ENCODE peak calls at places on chromosomes 6 and 20, in seven cellular contexts. F is activated T-helper 9 cell treated with anti-CD3 and anti-CD28 coated beads, Interleukin-2, amount 50 U/mL, for 16 hours; K is activated gamma-delta T cell treated with Interleukin-2 at 50 U/mL for 16 hours; Q is lung; N is stimulated activated CD8-positive, alpha-beta memory T cell treated with anti-CD3 and anti-CD28 coated beads, Interleukin-7, amount 100 ng/mL, for 1 hour; J is dorsolateral prefrontal cortex; C is A549. T is an unnamed sample.

GRCh38 chr6:45421700-45422540 is 44.2 kb upstream of the SUPT3H start:
- DNase-seq in K (peak), N (no peak), C (peak), J (peak), Q (peak), F (peak), T (peak)

GRCh38 chr6:17865798-17866725 is 121.4 kb downstream of the KIF13A start:
- DNase-seq in N (no peak), C (peak), K (no peak), J (peak), Q (peak), F (no peak), T (no peak)

GRCh38 chr6:27312146-27312949 is at the start of gene POM121L2:
- DNase-seq in Q (peak), J (no peak), F (peak), K (peak), C (peak), N (peak), T (peak)

GRCh38 chr6:129750390-129750789 is 40.4 kb upstream of the ARHGAP18 start:
- DNase-seq in N (no peak), Q (no peak), K (no peak), F (no peak), J (no peak), C (no peak), T (no peak)

GRCh38 chr6:4134841-4135664 is at the start of gene ECI2:
- DNase-seq in J (no peak), Q (peak), F (peak), K (peak), C (peak), N (peak), T (peak)

GRCh38 chr20:64112691-64113443 is 5.5 kb upstream of the NPBWR2 start:
- DNase-seq in Q (no peak), N (no peak), F (no peak), K (no peak), C (no peak), J (no peak), T (no peak)

GRCh38 chr20:37758332-37758731 is 64.5 kb downstream of the CTNNBL1 start:
- DNase-seq in K (no peak), F (no peak), J (no peak), N (no peak), Q (no peak), C (peak), T (no peak)

GRCh38 chr20:50260480-50261221 is 70.0 kb downstream of the CEBPB start:
- DNase-seq in Q (no peak), C (no peak), F (no peak), K (no peak), N (no peak), J (no peak), T (no peak)

GRCh38 chr6:36752187-36752885 is 54.7 kb downstream of the RAB44 start:
- DNase-seq in Q (no peak), N (no peak), F (no peak), K (no peak), C (no peak), J (no peak), T (no peak)

GRCh38 chr6:68572525-68572924 is 62.6 kb upstream of the ADGRB3 start:
- DNase-seq in Q (no peak), K (no peak), F (no peak), J (no peak), N (no peak), C (no peak), T (no peak)

GRCh38 chr6:8442149-8442548 is 6.8 kb upstream of the SLC35B3 start:
- DNase-seq in C (no peak), K (no peak), J (no peak), Q (no peak), F (no peak), N (no peak), T (no peak)

GRCh38 chr20:45781391-45781931 is 10.2 kb downstream of the WFDC3 start:
- DNase-seq in F (no peak), K (no peak), C (no peak), Q (peak), J (no peak), N (no peak), T (no peak)

GRCh38 chr20:40651121-40651520 is 37.9 kb downstream of the MAFB start:
- DNase-seq in C (no peak), Q (no peak), J (no peak), N (no peak), K (no peak), F (no peak), T (no peak)

GRCh38 chr6:32154514-32155161 is 697 bp downstream of the PPT2 start:
- DNase-seq in K (peak), N (peak), F (peak), C (peak), Q (peak), J (no peak), T (peak)

GRCh38 chr6:9646346-9647042 is 768.4 kb downstream of the TFAP2A start:
- DNase-seq in N (no peak), F (no peak), K (no peak), Q (peak), J (no peak), C (no peak), T (no peak)

GRCh38 chr6:38212579-38212978 is 393.1 kb downstream of the ZFAND3 start:
- DNase-seq in F (no peak), C (no peak), Q (no peak), J (no peak), K (no peak), N (no peak), T (no peak)

GRCh38 chr6:102390541-102390940 is 997.0 kb downstream of the GRIK2 start:
- DNase-seq in J (no peak), N (no peak), F (no peak), Q (no peak), K (no peak), C (no peak), T (no peak)

GRCh38 chr6:82397962-82398692 is 34.5 kb downstream of the TPBG start:
- DNase-seq in Q (no peak), F (no peak), J (no peak), K (no peak), N (no peak), C (no peak), T (no peak)

GRCh38 chr6:586553-586952 is 70.3 kb downstream of the HUS1B start:
- DNase-seq in Q (no peak), F (no peak), K (no peak), N (no peak), C (no peak), J (no peak), T (no peak)

GRCh38 chr6:35096129-35096852 is 44.8 kb downstream of the TCP11 start:
- DNase-seq in J (no peak), N (no peak), Q (no peak), K (no peak), F (no peak), C (peak), T (no peak)

GRCh38 chr20:528923-529594 is 14.5 kb downstream of the CSNK2A1 start:
- DNase-seq in K (no peak), C (peak), Q (no peak), N (no peak), F (no peak), J (no peak), T (no peak)

GRCh38 chr6:53293691-53294090 is 55.1 kb downstream of the ELOVL5 start:
- DNase-seq in F (no peak), Q (no peak), J (no peak), C (no peak), N (no peak), K (no peak), T (no peak)

GRCh38 chr6:104462811-104463599 is 396.7 kb downstream of the HACE1 start:
- DNase-seq in J (no peak), C (no peak), N (no peak), F (no peak), K (no peak), Q (no peak), T (no peak)

GRCh38 chr6:166763606-166764472 is 136.8 kb upstream of the RPS6KA2 start:
- DNase-seq in J (no peak), Q (no peak), C (no peak), N (no peak), K (no peak), F (no peak), T (no peak)

GRCh38 chr6:24936641-24937317 is 1.0 kb upstream of the RIPOR2 start:
- DNase-seq in C (no peak), K (peak), Q (no peak), F (peak), N (no peak), J (no peak), T (peak)

GRCh38 chr20:1185316-1185741 is 548 bp upstream of the TMEM74B start:
- DNase-seq in K (no peak), Q (no peak), C (peak), F (no peak), J (no peak), N (no peak), T (no peak)

GRCh38 chr20:4173142-4173541 is 157.8 kb upstream of the RNF24 start:
- DNase-seq in J (no peak), Q (no peak), K (no peak), F (no peak), C (no peak), N (no peak), T (no peak)

GRCh38 chr6:93678841-93679454 is 259.6 kb upstream of the EPHA7 start:
- DNase-seq in K (no peak), J (no peak), N (no peak), C (no peak), F (no peak), Q (no peak), T (no peak)

GRCh38 chr6:2770171-2770570 is 5.0 kb downstream of the WRNIP1 start:
- DNase-seq in Q (no peak), J (no peak), F (no peak), C (no peak), N (no peak), K (no peak), T (no peak)

GRCh38 chr6:125169058-125169457 is 15.5 kb downstream of the TPD52L1 start:
- DNase-seq in K (no peak), Q (no peak), C (no peak), J (no peak), F (no peak), N (no peak), T (no peak)

GRCh38 chr6:21678990-21679389 is 85.4 kb downstream of the SOX4 start:
- DNase-seq in K (no peak), F (no peak), Q (no peak), J (no peak), C (peak), N (no peak), T (no peak)

GRCh38 chr6:19988555-19988954 is 151.4 kb downstream of the ID4 start:
- DNase-seq in C (no peak), N (no peak), Q (no peak), J (no peak), K (no peak), F (no peak), T (no peak)

GRCh38 chr6:148144917-148145521 is 197.6 kb upstream of the SASH1 start:
- DNase-seq in N (peak), J (peak), C (peak), F (peak), K (peak), Q (peak), T (peak)

GRCh38 chr6:90110971-90111370 is 185.7 kb downstream of the BACH2 start:
- DNase-seq in J (no peak), N (peak), C (no peak), K (peak), Q (no peak), F (peak), T (peak)

GRCh38 chr6:35736293-35736894 is 438 bp upstream of the ARMC12 start:
- DNase-seq in N (peak), Q (peak), F (peak), J (peak), C (peak), K (peak), T (peak)

GRCh38 chr6:116392158-116393032 is 21.6 kb downstream of the DSE start:
- DNase-seq in C (no peak), K (no peak), F (no peak), Q (no peak), J (no peak), N (no peak), T (no peak)

GRCh38 chr6:143536866-143537691 is 25.6 kb upstream of the FUCA2 start:
- DNase-seq in C (peak), F (peak), N (no peak), J (no peak), K (peak), Q (peak), T (peak)